ENCODE peak calls at places on chromosomes 4 and X, in nine cellular contexts. K is lower lobe of right lung, S is sigmoid colon, D is SK-N-SH, E is ovary, A is astrocyte, Q is stomach, L is left ventricle myocardium inferior, O is upper lobe of right lung. T is an unnamed sample. For H3K4me1, the result is how much of the 10 kb centered on the place peaks cover.

GRCh38 chr4:101157415-101158135 is 189.8 kb downstream of the PPP3CA start:
- DNase-seq in K (no peak), S (no peak), D (no peak), E (no peak), A (peak), Q (no peak), L (no peak), O (no peak), T (no peak)

GRCh38 chrX:110108381-110108796 is 105.5 kb downstream of the TMEM164 start:
- DNase-seq in K (no peak), S (no peak), D (no peak), E (no peak), A (no peak), Q (peak), L (no peak), O (no peak), T (no peak)

GRCh38 chr4:165402375-165402774 is 23.6 kb downstream of the CPE start:
- DNase-seq in K (no peak), S (no peak), D (no peak), E (no peak), A (no peak), Q (no peak), L (no peak), O (no peak), T (no peak)

GRCh38 chr4:33494150-33494549 is 2750.2 kb downstream of the ARAP2 start:
- DNase-seq in K (no peak), S (no peak), D (no peak), E (no peak), A (peak), Q (no peak), L (no peak), O (no peak), T (no peak)

GRCh38 chr4:84894621-84895020 is 71.9 kb downstream of the WDFY3 start:
- DNase-seq in K (peak), S (no peak), D (no peak), E (no peak), A (no peak), Q (no peak), L (no peak), O (peak), T (no peak)

GRCh38 chr4:157075811-157076577 is at the start of gene GLRB:
- DNase-seq in K (peak), S (peak), D (peak), E (no peak), A (no peak), Q (no peak), L (peak), O (peak), T (peak)

GRCh38 chr4:13233755-13234154 is 250.4 kb downstream of the RAB28 start:
- DNase-seq in K (no peak), S (no peak), D (no peak), E (no peak), A (no peak), Q (no peak), L (no peak), O (no peak), T (no peak)

GRCh38 chrX:103311401-103311785 is 603 bp upstream of the BEX2 start:
- DNase-seq in K (no peak), S (no peak), D (no peak), E (no peak), A (no peak), Q (no peak), L (no peak), O (no peak), T (no peak)

GRCh38 chrX:77493677-77494553 is 46.7 kb downstream of the FGF16 start:
- DNase-seq in K (no peak), S (no peak), D (no peak), E (no peak), A (peak), Q (no peak), L (no peak), O (no peak), T (peak)

DNA sequence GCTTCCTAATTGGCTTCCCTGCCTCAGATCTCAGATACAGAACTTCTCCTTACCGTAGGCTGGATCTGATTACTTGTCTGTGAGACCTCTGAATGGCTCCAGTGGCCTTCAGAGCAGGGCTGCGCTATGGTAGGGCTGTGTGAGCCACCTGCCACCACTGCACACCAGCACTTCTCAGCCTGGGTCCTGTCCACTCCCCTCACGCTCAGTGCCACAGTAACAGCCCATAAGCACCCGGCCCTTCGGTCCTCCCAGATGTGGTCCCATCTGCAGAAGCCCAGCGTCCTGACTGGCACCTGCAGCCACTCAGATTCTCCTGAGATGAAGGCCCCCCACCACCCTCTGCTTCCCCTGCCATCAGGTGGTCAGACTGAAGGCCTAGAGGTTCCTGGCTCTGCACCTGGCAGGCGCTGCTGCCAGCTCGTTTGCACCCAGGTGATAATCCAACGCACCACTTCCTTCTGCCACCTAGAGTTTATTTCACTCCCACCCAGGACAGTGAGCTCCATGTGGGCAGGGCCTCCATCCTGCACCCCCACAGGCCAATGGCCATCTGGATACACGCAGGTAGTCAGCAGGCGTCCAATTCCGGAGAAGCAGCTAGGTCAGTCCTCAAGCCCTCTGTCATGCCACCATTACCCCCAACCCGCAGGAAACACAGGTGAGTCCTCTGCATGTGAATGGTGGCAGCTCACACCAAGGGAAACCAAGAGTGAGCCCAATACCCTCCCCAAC is 5.4 kb downstream of the WDR1 start:
- DNase-seq in K (no peak), S (no peak), D (no peak), E (no peak), A (no peak), Q (no peak), L (no peak), O (no peak), T (peak)
- H3K4me1 ChIP-seq in K (half or more), S (half or more), D (under half), E (under half), A (half or more), Q (half or more), L (half or more), O (half or more), T (under half)

GRCh38 chrX:130196453-130196852 is 24.7 kb downstream of the RAB33A start:
- DNase-seq in K (no peak), S (no peak), D (no peak), E (no peak), A (no peak), Q (no peak), L (no peak), O (no peak), T (no peak)

DNA sequence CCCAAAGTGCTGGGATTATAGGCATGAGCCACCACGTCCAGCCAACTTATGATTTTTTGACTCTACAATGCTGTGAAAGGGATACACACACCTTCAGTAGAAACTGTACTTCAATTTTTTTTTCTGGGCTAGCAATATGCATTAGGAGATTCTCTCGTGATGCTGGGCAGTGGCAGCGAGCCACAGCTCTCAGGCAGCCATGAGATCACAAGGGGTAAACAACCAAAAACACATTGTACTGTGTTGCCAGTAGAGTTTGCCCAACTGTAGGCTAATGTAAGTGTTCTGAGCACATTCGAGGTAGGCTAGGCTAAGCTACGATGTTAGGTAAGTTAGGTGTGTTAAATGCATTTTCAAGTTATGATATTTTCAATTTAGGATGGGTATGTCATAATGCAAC is 25.7 kb downstream of the RAB33A start:
- DNase-seq in K (no peak), S (no peak), D (no peak), E (no peak), A (no peak), Q (no peak), L (peak), O (peak), T (no peak)
- TF ChIP-seq CTCF in K (no peak), S (no peak), D (no peak), E (no peak), A (no peak), Q (no peak), L (no peak), O (no peak), T (no peak)

DNA sequence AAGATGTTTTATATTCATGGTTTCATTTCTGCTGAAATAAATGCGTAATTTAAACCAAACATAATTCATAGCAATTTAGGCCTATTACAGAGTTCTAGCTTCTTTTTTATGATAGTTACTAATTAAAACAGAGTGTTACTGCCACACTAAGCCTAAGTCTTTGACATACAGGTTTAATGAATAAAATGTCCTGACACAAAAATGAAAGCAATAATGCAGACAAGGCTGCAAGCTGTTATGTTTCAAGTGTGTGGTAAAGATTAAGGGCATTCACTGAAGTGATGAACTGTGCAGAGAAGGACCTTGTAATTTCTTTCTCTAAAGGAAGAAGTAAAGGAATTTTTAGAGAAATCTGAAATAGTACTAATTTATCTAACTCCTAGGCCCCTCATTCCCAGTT is 2.9 kb downstream of the NDNF start:
- DNase-seq in K (no peak), S (no peak), D (no peak), E (no peak), A (no peak), Q (no peak), L (no peak), O (no peak), T (no peak)
- H3K4me3 ChIP-seq in K (peak), S (peak), D (no peak), E (no peak), A (no peak), Q (no peak), L (peak), O (peak), T (no peak)

DNA sequence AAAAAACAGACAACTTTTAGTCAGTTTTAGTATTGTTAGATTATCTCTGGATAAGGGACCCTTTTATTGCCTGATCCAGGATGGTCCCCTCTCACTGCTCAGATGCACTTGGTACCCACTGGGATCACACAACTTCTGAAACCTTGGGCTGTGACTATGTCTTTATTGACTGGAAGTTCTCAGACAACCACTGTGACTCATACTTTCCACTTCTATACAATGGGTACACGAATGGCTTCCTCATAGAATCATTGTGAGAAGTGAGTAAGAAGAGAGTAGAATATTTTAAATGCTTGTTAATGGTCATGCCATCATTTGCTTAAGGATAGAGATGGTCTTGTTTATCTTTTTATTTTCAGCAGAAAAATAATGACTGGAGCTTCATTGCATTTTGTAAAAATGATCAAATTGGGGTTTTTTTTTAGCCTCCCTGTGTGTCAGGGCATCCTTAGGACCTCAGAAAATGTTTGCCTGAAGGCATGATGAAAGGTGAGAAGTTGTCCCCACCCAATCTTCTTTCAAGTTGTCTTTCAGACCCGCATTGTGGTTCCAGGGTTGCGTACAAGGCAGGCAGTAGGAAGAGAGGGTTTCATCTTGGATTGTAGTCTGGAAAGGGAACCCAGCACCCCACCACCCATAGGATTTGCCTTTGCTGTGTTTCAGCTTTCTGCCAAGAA is 115.1 kb downstream of the CPEB2 start:
- DNase-seq in K (no peak), S (no peak), D (no peak), E (no peak), A (no peak), Q (no peak), L (no peak), O (no peak), T (no peak)
- H3K4me1 ChIP-seq in K (under half), S (under half), D (under half), E (under half), A (under half), Q (under half), L (under half), O (under half), T (under half)

DNA sequence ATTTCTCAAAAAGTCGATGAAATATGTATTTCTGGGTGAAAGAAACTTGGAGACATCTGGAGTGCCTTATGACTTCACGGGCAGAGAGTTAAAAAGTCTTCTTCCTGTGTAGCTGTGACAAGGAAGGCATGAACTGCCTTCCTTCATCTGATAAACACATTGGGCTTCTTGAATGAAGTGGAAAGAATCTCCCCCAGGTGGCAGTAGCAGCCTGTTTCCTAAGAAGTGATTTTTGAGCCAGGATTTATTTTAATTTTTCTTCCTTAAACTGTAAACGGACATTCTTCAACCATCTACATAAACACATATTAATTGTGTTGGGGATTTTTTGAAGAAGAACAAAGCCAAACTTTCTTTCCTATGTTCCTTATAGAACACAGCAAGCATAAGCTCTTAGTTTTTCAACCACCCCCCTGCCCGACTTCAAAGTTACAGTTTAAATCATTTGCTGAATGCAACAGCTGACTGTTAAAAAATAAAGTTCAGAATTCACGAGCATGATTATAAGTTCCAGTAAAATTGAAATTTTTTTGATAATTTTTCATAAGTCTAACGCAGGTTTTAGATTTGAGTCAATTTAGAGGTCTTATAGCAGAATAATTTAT is 980 bp upstream of the GIMD1 start:
- DNase-seq in K (no peak), S (no peak), D (peak), E (no peak), A (peak), Q (no peak), L (no peak), O (no peak), T (peak)
- TF ChIP-seq CTCF in K (peak), S (peak), D (peak), E (no peak), A (peak), Q (peak), L (peak), O (peak), T (peak)

GRCh38 chr4:140071043-140071442 is 82.9 kb downstream of the MAML3 start:
- DNase-seq in K (no peak), S (no peak), D (no peak), E (no peak), A (no peak), Q (no peak), L (no peak), O (no peak), T (no peak)
- H3K4me3 ChIP-seq in K (no peak), S (no peak), D (no peak), E (no peak), A (no peak), Q (no peak), L (no peak), O (no peak), T (no peak)

T was measured in endodermal cell.